ENCODE peak calls at places on chromosomes 3 and 15, in four cellular contexts. E is OCI-LY7, V is MM.1S, G is Karpas-422. B is an unnamed sample. For H3K9me2, the result is how much of the 10 kb centered on the place peaks cover.

GRCh38 chr3:63352008-63352279 is 73.8 kb downstream of the SYNPR start:
- DNase-seq in E (no peak), V (no peak), G (no peak), B (no peak)

GRCh38 chr15:51620647-51621046 is 1.9 kb downstream of the DMXL2 start:
- DNase-seq in V (no peak), E (no peak), G (peak), B (no peak)

GRCh38 chr3:16932877-16933276 is 48.1 kb downstream of the PLCL2 start:
- DNase-seq in E (no peak), G (no peak), V (peak), B (no peak)

GRCh38 chr15:48395532-48396011 is 64.3 kb downstream of the DUT start:
- DNase-seq in G (no peak), V (no peak), E (no peak), B (no peak)

GRCh38 chr3:47542614-47543173 is 29.2 kb upstream of the ELP6 start:
- DNase-seq in G (no peak), V (no peak), E (no peak), B (no peak)

GRCh38 chr3:37456270-37456708 is 281.9 kb upstream of the LRRFIP2 start:
- DNase-seq in V (no peak), G (no peak), E (no peak), B (peak)

GRCh38 chr3:35679409-35680080 is 40.2 kb downstream of the ARPP21 start:
- DNase-seq in V (no peak), E (no peak), G (no peak), B (no peak)

GRCh38 chr15:100234158-100235029 is 107.4 kb downstream of the ADAMTS17 start:
- DNase-seq in V (no peak), G (no peak), E (no peak), B (no peak)

GRCh38 chr3:111547645-111548044 is 5.6 kb downstream of the CD96 start:
- DNase-seq in G (no peak), V (no peak), E (peak), B (no peak)

GRCh38 chr3:14847613-14848541 is 29.1 kb downstream of the FGD5 start:
- DNase-seq in E (peak), G (no peak), V (no peak), B (peak)

GRCh38 chr15:101138086-101138660 is 113.7 kb downstream of the CHSY1 start:
- DNase-seq in G (no peak), V (no peak), E (no peak), B (no peak)

GRCh38 chr3:125057186-125057850 is 1.5 kb upstream of the HEG1 start:
- DNase-seq in G (no peak), E (no peak), V (no peak), B (no peak)

GRCh38 chr3:184015381-184016019 is 2.2 kb downstream of the ABCC5 start:
- DNase-seq in E (no peak), G (no peak), V (no peak), B (no peak)

GRCh38 chr15:41983221-41983620 is 10.9 kb upstream of the EHD4 start:
- DNase-seq in E (no peak), V (no peak), G (no peak), B (peak)

GRCh38 chr15:40893019-40893723 is 1.1 kb upstream of the VPS18 start:
- DNase-seq in G (no peak), E (no peak), V (no peak), B (no peak)

GRCh38 chr3:59212128-59212764 is 162.4 kb upstream of the CFAP20DC start:
- DNase-seq in V (peak), E (peak), G (peak), B (peak)

GRCh38 chr15:76177491-76178040 is 117.8 kb downstream of the TMEM266 start:
- DNase-seq in V (no peak), E (no peak), G (no peak), B (no peak)

GRCh38 chr3:126111126-126111551 is 27.2 kb upstream of the SLC41A3 start:
- DNase-seq in V (no peak), E (no peak), G (no peak), B (no peak)

GRCh38 chr3:123084738-123085237 is 18.0 kb downstream of the PDIA5 start:
- DNase-seq in G (no peak), V (no peak), E (no peak), B (no peak)

GRCh38 chr15:88303455-88303854 is 46.9 kb upstream of the NTRK3 start:
- DNase-seq in E (no peak), V (no peak), G (no peak), B (no peak)

DNA sequence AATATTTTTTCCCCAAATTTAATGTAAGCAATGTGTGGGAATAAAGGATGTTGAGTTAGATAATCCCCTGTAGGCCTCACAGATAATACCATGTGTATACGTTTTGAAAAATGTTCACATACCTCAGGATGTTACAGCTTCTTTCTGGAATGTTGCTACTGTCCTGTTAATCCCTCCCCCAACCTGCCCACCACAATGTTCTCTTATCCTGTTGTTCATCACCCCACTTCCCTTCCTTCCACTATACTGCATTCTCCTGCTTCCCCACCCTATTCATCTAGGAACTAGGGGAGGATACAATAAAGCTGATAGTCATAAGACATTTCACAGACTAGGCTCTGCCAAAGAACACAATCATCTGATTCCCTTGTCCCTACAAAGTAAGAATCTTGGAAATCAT is 92.1 kb downstream of the IGF2BP2 start:
- DNase-seq in E (no peak), V (no peak), G (no peak), B (no peak)
- H3K9me2 ChIP-seq in E (under half), V (under half), G (under half), B (under half)

GRCh38 chr3:12177131-12177530 is 18.4 kb upstream of the TIMP4 start:
- DNase-seq in E (no peak), V (no peak), G (no peak), B (no peak)

GRCh38 chr3:12180218-12180617 is 21.5 kb upstream of the TIMP4 start:
- DNase-seq in E (no peak), G (no peak), V (no peak), B (no peak)

GRCh38 chr3:12179441-12179840 is 20.7 kb upstream of the TIMP4 start:
- DNase-seq in V (no peak), E (no peak), G (no peak), B (no peak)

GRCh38 chr3:12175844-12176453 is 17.2 kb upstream of the TIMP4 start:
- DNase-seq in E (peak), G (peak), V (peak), B (peak)

GRCh38 chr3:12178091-12178820 is 19.5 kb upstream of the TIMP4 start:
- DNase-seq in V (no peak), G (no peak), E (no peak), B (no peak)
- H3K9me2 ChIP-seq in V (under half), G (under half), E (under half), B (under half)

DNA sequence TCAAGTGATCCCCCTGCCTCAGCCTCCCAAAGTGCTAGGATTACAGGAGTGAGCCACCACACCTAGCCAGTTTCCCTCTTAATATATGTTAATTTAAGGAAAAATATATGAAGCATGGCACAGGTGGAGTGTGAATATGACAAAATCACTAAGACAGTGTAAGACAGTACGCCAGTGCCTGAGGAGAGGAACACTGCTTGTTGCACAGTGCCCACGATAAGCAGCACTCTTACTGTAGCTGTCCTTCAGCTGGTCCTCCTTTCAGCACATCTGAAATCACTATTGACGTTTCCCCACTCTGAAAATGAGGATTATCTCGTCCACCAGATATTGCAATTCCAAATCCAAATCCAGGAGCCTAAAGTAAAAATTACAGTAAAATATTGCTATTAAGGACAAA is 49.3 kb downstream of the TJP1 start:
- DNase-seq in V (no peak), G (no peak), E (no peak), B (no peak)
- H3K9me2 ChIP-seq in V (under half), G (under half), E (under half), B (under half)

DNA sequence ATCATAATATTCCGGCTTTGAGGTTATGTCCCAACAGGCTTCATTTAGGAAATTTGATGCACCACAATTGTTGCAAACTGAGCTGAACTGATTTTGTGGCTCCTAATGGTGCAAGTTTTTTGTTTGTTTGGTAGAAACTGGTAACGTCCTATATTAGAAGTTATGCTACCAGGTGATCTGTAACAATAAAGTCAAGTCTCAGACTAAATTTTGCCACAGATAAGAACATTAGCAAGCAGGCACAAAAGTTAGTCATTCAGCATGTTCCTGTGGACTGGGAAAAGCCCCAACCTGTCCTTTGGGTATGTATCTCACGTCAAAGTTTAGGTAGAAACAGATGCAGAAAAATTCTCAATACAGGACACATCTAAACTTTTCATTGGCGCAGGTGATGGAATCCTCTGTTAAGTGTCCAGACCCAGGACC is 120.5 kb downstream of the ATG7 start:
- DNase-seq in V (no peak), E (no peak), G (no peak), B (no peak)
- H3K9me2 ChIP-seq in V (under half), E (under half), G (under half), B (under half)

GRCh38 chr3:25354071-25354470 is 74.0 kb upstream of the RARB start:
- DNase-seq in V (no peak), G (no peak), E (no peak), B (no peak)

GRCh38 chr3:25348996-25349576 is 79.0 kb upstream of the RARB start:
- DNase-seq in E (no peak), G (no peak), V (no peak), B (no peak)

GRCh38 chr3:25344609-25345008 is 83.5 kb upstream of the RARB start:
- DNase-seq in G (no peak), E (no peak), V (no peak), B (no peak)

GRCh38 chr3:25350741-25351140 is 77.3 kb upstream of the RARB start:
- DNase-seq in G (no peak), V (no peak), E (no peak), B (no peak)

DNA sequence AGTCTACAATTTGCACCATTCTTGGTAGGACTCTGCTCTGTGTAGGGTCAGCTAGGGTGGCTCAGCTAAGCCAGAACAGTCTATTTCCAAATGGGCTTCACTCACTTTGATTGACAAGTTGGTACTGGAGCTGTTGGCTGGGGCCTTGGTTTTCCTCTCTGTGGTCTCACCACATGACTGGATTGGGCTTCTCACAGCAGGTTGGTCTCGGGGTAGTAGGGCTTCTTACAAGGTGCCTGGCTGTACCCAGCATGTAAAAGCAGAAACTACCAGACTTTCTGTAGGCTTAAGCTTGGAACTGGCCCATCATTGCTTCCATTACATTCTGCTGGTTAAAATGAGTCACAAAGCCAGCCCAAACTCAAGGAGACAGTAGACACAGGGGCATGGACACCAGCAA is 78.2 kb upstream of the RARB start:
- DNase-seq in V (no peak), E (no peak), G (no peak), B (no peak)
- H3K9me2 ChIP-seq in V (under half), E (under half), G (under half), B (under half)